ENCODE peak calls at places on chromosomes 1 and 21, in seven cellular contexts. E, G, A, X, H, U and J are unnamed samples.

GRCh38 chr1:63878914-63879313 is 105.1 kb downstream of the ROR1 start:
- DNase-seq in E (no peak), X (no peak), U (no peak), G (no peak), A (no peak), H (peak; percentile 83), J (no peak)

GRCh38 chr21:17726047-17726446 is 93.1 kb downstream of the C21orf91 start:
- DNase-seq in A (no peak), E (no peak), H (peak; percentile 7), U (peak; percentile 23), G (no peak), X (no peak), J (no peak)

GRCh38 chr1:213035573-213035972 is 15.5 kb upstream of the RPS6KC1 start:
- DNase-seq in H (no peak), X (no peak), A (no peak), E (no peak), G (no peak), U (no peak), J (no peak)

GRCh38 chr1:10104844-10105243 is 72.1 kb downstream of the UBE4B start:
- DNase-seq in E (no peak), H (no peak), X (no peak), A (no peak), U (no peak), G (no peak), J (no peak)

GRCh38 chr1:209402697-209403096 is 180.8 kb upstream of the CAMK1G start:
- DNase-seq in E (no peak), A (no peak), X (no peak), H (no peak), G (no peak), U (no peak), J (no peak)

GRCh38 chr21:38356898-38357297 is 100.1 kb downstream of the KCNJ15 start:
- DNase-seq in U (no peak), H (no peak), X (no peak), E (no peak), A (no peak), G (no peak), J (no peak)

GRCh38 chr1:3174487-3175247 is 105.7 kb downstream of the PRDM16 start:
- DNase-seq in A (peak; percentile 72), X (peak; percentile 91), E (no peak), H (no peak), U (no peak), G (peak; percentile 92), J (peak; percentile 38)

GRCh38 chr1:243882276-243882675 is 32.2 kb upstream of the AKT3 start:
- DNase-seq in H (peak; percentile 71), X (no peak), G (no peak), U (no peak), A (no peak), E (no peak), J (no peak)

GRCh38 chr1:150999051-150999674 is 7.5 kb downstream of the MINDY1 start:
- DNase-seq in U (no peak), X (no peak), A (no peak), E (no peak), H (peak; percentile 87), G (no peak), J (no peak)

DNA sequence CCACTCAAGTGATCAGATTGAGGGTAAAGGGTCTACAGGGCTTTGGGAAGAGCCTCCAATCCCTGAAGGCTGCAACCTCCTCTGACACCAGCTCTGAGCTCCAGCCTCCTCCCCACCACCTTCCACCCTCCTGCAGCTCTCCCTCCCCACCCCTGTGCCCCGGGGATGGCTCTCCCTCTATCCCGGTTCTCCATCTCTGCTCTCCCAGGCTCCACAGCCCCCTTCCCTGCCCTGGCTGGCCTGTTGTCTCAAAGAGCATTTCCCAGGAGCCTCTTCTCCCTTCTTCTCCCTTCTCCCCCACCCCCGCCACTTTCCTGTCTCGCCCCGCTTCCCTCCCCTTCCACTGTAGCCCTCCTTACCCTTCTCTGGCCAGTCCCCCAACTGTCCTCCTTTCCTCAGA is 1.1 kb downstream of the PLEKHA6 start:
- DNase-seq in X (no peak), U (no peak), E (no peak), G (no peak), A (no peak), H (no peak), J (no peak)
- H3K4me3 ChIP-seq in X (no peak overlapping the region), U (no peak overlapping the region), E (no peak overlapping the region), G (no peak overlapping the region), A (no peak overlapping the region), H (no peak overlapping the region), J (no peak overlapping the region)

GRCh38 chr1:16904560-16905111 is 8.9 kb downstream of the RNU1-2 start:
- DNase-seq in E (peak; percentile 100), X (peak; percentile 99), G (peak; percentile 98), A (peak; percentile 100), U (peak; percentile 97), H (peak; percentile 100), J (peak; percentile 100)
- TF ChIP-seq POLR2A in E (peak; percentile 78), X (peak; percentile 13), G (no peak), A (peak; percentile 85), U (no peak), H (no peak), J (no peak)

DNA sequence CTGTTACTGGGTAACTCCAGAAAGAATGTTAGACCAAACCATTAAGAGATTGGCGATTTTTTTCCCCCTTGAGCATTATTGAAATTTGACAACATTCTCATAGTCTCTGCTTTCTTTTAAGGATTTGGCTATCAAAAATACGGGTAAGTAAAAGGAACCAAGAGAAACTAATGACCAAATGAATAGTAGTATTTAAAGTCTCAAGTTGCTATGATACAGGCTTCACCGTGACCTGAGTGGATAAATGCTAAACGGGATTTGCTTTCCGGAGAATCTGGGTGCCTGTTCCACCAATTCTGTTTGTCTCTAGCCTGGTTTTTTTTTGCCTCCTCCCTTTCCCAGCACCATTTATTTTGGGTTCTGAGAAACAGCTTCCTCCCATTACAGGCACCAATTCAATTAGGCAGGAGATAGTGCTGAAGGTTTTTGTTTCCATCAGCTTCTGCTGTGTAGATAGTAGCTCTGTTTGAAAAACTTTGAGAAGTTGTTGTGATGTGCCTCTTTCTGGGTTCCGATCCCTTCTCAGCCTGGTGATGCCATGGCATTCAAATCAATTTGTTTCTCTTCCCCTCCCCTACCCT is 108.9 kb downstream of the NFIA start:
- DNase-seq in G (no peak), E (no peak), U (no peak), X (no peak), A (no peak), H (no peak), J (no peak)
- H3K4me3 ChIP-seq in G (no peak overlapping the region), E (no peak overlapping the region), U (no peak overlapping the region), X (no peak overlapping the region), A (no peak overlapping the region), H (no peak overlapping the region), J (no peak overlapping the region)

DNA sequence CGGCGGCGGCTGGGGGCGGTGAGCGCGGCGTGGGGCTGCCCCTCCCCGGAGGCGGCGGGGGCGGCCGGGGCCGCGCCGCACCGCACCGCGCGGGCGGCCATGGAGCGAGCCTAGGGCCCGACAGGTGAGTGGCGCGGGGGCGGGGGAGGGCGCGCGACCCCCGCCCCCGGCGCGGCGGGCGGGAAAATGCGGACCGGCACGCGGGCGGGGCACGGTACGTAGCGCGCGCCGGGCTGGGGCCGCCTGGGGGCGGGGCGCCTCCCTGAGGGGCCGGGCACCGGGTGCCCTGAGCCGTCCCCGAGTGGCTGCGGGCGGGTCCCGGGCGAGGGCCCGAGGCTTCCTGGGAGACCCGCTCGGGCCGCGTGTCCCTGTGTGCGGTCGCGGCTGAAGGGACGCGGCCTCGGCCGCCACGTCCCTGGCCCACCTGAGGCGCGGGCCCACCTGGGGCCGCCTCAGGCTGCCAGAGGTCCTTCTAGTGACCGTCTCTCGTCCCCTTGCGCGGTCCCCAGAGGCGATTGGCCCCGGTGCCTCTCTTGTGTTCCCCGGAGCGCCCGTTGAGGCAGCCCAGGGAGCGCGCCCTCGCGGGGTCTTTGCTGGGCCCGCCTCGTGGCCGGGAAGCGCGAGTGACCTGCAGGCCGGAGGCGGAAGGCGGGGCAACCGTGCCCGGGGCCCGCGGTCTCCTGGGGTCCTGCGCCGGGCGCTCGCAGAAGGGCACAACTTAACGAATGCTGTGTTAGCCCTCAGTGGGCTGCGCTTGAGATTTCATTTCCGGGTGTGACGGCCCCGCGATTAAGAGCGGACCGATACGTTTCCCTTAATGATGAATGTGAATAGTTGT is 500 bp downstream of the FAM20B start:
- DNase-seq in A (peak; percentile 83), G (peak; percentile 89), U (peak; percentile 39), E (peak; percentile 91), H (no peak), X (peak; percentile 32), J (peak; percentile 87)
- TF ChIP-seq POLR2A in A (peak; percentile 61), G (peak; percentile 86), U (peak; percentile 73), E (no peak), H (peak; percentile 55), X (no peak), J (peak; percentile 88)